ENCODE peak calls at places on chromosome 1, in nine cellular contexts. One of them, this sample, is unnamed.

GRCh38 chr1:92784051-92784638 is 763 bp downstream of the EVI5 start:
- DNase-seq in stomach: peak
- DNase-seq in NB4: peak
- DNase-seq in tibial nerve: peak
- DNase-seq in A549: peak
- DNase-seq in breast epithelium: no peak
- DNase-seq in H54: peak
- DNase-seq in IMR-90: peak
- DNase-seq in esophagus muscularis mucosa: no peak
- DNase-seq in this sample: peak

GRCh38 chr1:64479874-64480273 is 9.9 kb downstream of the CACHD1 start:
- DNase-seq in breast epithelium: no peak
- DNase-seq in H54: no peak
- DNase-seq in A549: no peak
- DNase-seq in esophagus muscularis mucosa: no peak
- DNase-seq in NB4: no peak
- DNase-seq in tibial nerve: no peak
- DNase-seq in IMR-90: no peak
- DNase-seq in stomach: no peak
- DNase-seq in this sample: no peak

GRCh38 chr1:42966688-42967609 is 8.3 kb upstream of the SLC2A1 start:
- DNase-seq in tibial nerve: no peak
- DNase-seq in IMR-90: peak
- DNase-seq in A549: peak
- DNase-seq in stomach: peak
- DNase-seq in NB4: peak
- DNase-seq in H54: peak
- DNase-seq in esophagus muscularis mucosa: no peak
- DNase-seq in breast epithelium: peak
- DNase-seq in this sample: no peak

GRCh38 chr1:212979340-212980122 is 29.2 kb downstream of the VASH2 start:
- DNase-seq in stomach: no peak
- DNase-seq in esophagus muscularis mucosa: no peak
- DNase-seq in IMR-90: no peak
- DNase-seq in H54: no peak
- DNase-seq in breast epithelium: no peak
- DNase-seq in A549: no peak
- DNase-seq in NB4: no peak
- DNase-seq in tibial nerve: no peak
- DNase-seq in this sample: no peak

GRCh38 chr1:91736999-91737615 is 148.8 kb downstream of the TGFBR3 start:
- DNase-seq in A549: peak
- DNase-seq in stomach: no peak
- DNase-seq in esophagus muscularis mucosa: no peak
- DNase-seq in IMR-90: peak
- DNase-seq in NB4: no peak
- DNase-seq in tibial nerve: no peak
- DNase-seq in breast epithelium: peak
- DNase-seq in H54: peak
- DNase-seq in this sample: no peak

GRCh38 chr1:232352956-232353355 is 277.0 kb downstream of the SIPA1L2 start:
- DNase-seq in A549: no peak
- DNase-seq in H54: no peak
- DNase-seq in breast epithelium: no peak
- DNase-seq in esophagus muscularis mucosa: no peak
- DNase-seq in NB4: no peak
- DNase-seq in tibial nerve: no peak
- DNase-seq in IMR-90: no peak
- DNase-seq in stomach: no peak
- DNase-seq in this sample: no peak

GRCh38 chr1:108512239-108513071 is 47.4 kb upstream of the EEIG2 start:
- DNase-seq in breast epithelium: no peak
- DNase-seq in esophagus muscularis mucosa: no peak
- DNase-seq in IMR-90: peak
- DNase-seq in NB4: peak
- DNase-seq in stomach: no peak
- DNase-seq in H54: no peak
- DNase-seq in tibial nerve: no peak
- DNase-seq in A549: peak
- DNase-seq in this sample: no peak

GRCh38 chr1:56576880-56577858 is 2.2 kb downstream of the PLPP3 start:
- DNase-seq in H54: peak
- DNase-seq in NB4: peak
- DNase-seq in esophagus muscularis mucosa: no peak
- DNase-seq in breast epithelium: no peak
- DNase-seq in stomach: no peak
- DNase-seq in tibial nerve: no peak
- DNase-seq in A549: peak
- DNase-seq in IMR-90: peak
- DNase-seq in this sample: no peak

GRCh38 chr1:164591858-164592257 is 32.9 kb downstream of the PBX1 start:
- DNase-seq in esophagus muscularis mucosa: no peak
- DNase-seq in stomach: no peak
- DNase-seq in breast epithelium: no peak
- DNase-seq in H54: no peak
- DNase-seq in A549: no peak
- DNase-seq in tibial nerve: no peak
- DNase-seq in IMR-90: peak
- DNase-seq in NB4: no peak
- DNase-seq in this sample: no peak

GRCh38 chr1:49552101-49552500 is 471.7 kb downstream of the AGBL4 start:
- DNase-seq in IMR-90: no peak
- DNase-seq in A549: no peak
- DNase-seq in NB4: no peak
- DNase-seq in H54: no peak
- DNase-seq in tibial nerve: no peak
- DNase-seq in breast epithelium: no peak
- DNase-seq in esophagus muscularis mucosa: no peak
- DNase-seq in stomach: no peak
- DNase-seq in this sample: no peak

GRCh38 chr1:2378956-2379732 is 12.2 kb downstream of the MORN1 start:
- DNase-seq in esophagus muscularis mucosa: no peak
- DNase-seq in H54: no peak
- DNase-seq in breast epithelium: no peak
- DNase-seq in stomach: no peak
- DNase-seq in NB4: no peak
- DNase-seq in tibial nerve: no peak
- DNase-seq in IMR-90: no peak
- DNase-seq in A549: no peak
- DNase-seq in this sample: no peak

GRCh38 chr1:8443558-8444194 is 125.8 kb downstream of the SLC45A1 start:
- DNase-seq in esophagus muscularis mucosa: no peak
- DNase-seq in breast epithelium: no peak
- DNase-seq in NB4: no peak
- DNase-seq in A549: no peak
- DNase-seq in IMR-90: no peak
- DNase-seq in H54: no peak
- DNase-seq in stomach: no peak
- DNase-seq in tibial nerve: no peak
- DNase-seq in this sample: no peak

GRCh38 chr1:7953850-7954609 is 7.5 kb upstream of the PARK7 start:
- DNase-seq in breast epithelium: peak
- DNase-seq in tibial nerve: peak
- DNase-seq in stomach: peak
- DNase-seq in esophagus muscularis mucosa: peak
- DNase-seq in NB4: peak
- DNase-seq in A549: peak
- DNase-seq in H54: no peak
- DNase-seq in IMR-90: peak
- DNase-seq in this sample: peak

GRCh38 chr1:245277276-245277675 is 122.5 kb downstream of the KIF26B start:
- DNase-seq in A549: no peak
- DNase-seq in NB4: no peak
- DNase-seq in IMR-90: no peak
- DNase-seq in stomach: peak
- DNase-seq in breast epithelium: no peak
- DNase-seq in H54: no peak
- DNase-seq in esophagus muscularis mucosa: peak
- DNase-seq in tibial nerve: no peak
- DNase-seq in this sample: no peak

GRCh38 chr1:94863919-94864318 is 43.8 kb downstream of the SLC44A3 start:
- DNase-seq in tibial nerve: no peak
- DNase-seq in NB4: no peak
- DNase-seq in esophagus muscularis mucosa: no peak
- DNase-seq in breast epithelium: peak
- DNase-seq in H54: peak
- DNase-seq in stomach: peak
- DNase-seq in IMR-90: peak
- DNase-seq in A549: peak
- DNase-seq in this sample: no peak

GRCh38 chr1:6784560-6785317 is 515 bp upstream of the CAMTA1 start:
- DNase-seq in H54: peak
- DNase-seq in A549: peak
- DNase-seq in tibial nerve: peak
- DNase-seq in IMR-90: peak
- DNase-seq in esophagus muscularis mucosa: peak
- DNase-seq in NB4: peak
- DNase-seq in stomach: peak
- DNase-seq in breast epithelium: peak
- DNase-seq in this sample: peak
- TF ChIP-seq POLR2A in H54: peak
- TF ChIP-seq POLR2A in A549: peak
- TF ChIP-seq POLR2A in tibial nerve: peak
- TF ChIP-seq POLR2A in IMR-90: peak
- TF ChIP-seq POLR2A in esophagus muscularis mucosa: peak
- TF ChIP-seq POLR2A in NB4: peak
- TF ChIP-seq POLR2A in stomach: no peak
- TF ChIP-seq POLR2A in breast epithelium: peak
- TF ChIP-seq POLR2A in this sample: peak

GRCh38 chr1:209803568-209803967 is 2.4 kb downstream of the IRF6 start:
- DNase-seq in A549: no peak
- DNase-seq in tibial nerve: no peak
- DNase-seq in esophagus muscularis mucosa: no peak
- DNase-seq in H54: no peak
- DNase-seq in breast epithelium: no peak
- DNase-seq in stomach: no peak
- DNase-seq in NB4: no peak
- DNase-seq in IMR-90: no peak
- DNase-seq in this sample: no peak

GRCh38 chr1:209802117-209802779 is 3.7 kb downstream of the IRF6 start:
- DNase-seq in A549: no peak
- DNase-seq in stomach: peak
- DNase-seq in esophagus muscularis mucosa: no peak
- DNase-seq in breast epithelium: no peak
- DNase-seq in IMR-90: no peak
- DNase-seq in NB4: no peak
- DNase-seq in tibial nerve: no peak
- DNase-seq in H54: no peak
- DNase-seq in this sample: no peak

GRCh38 chr1:209797978-209798639 is 7.8 kb downstream of the IRF6 start:
- DNase-seq in breast epithelium: peak
- DNase-seq in IMR-90: no peak
- DNase-seq in H54: no peak
- DNase-seq in tibial nerve: no peak
- DNase-seq in A549: no peak
- DNase-seq in NB4: peak
- DNase-seq in stomach: no peak
- DNase-seq in esophagus muscularis mucosa: no peak
- DNase-seq in this sample: no peak

GRCh38 chr1:209802780-209803152 is 3.2 kb downstream of the IRF6 start:
- DNase-seq in stomach: no peak
- DNase-seq in esophagus muscularis mucosa: no peak
- DNase-seq in tibial nerve: no peak
- DNase-seq in IMR-90: no peak
- DNase-seq in H54: no peak
- DNase-seq in NB4: no peak
- DNase-seq in A549: no peak
- DNase-seq in breast epithelium: no peak
- DNase-seq in this sample: no peak

GRCh38 chr1:209800984-209801834 is 4.7 kb downstream of the IRF6 start:
- DNase-seq in tibial nerve: peak
- DNase-seq in breast epithelium: no peak
- DNase-seq in NB4: no peak
- DNase-seq in A549: no peak
- DNase-seq in stomach: peak
- DNase-seq in H54: no peak
- DNase-seq in esophagus muscularis mucosa: no peak
- DNase-seq in IMR-90: peak
- DNase-seq in this sample: no peak
- TF ChIP-seq POLR2A in tibial nerve: no peak
- TF ChIP-seq POLR2A in breast epithelium: no peak
- TF ChIP-seq POLR2A in NB4: no peak
- TF ChIP-seq POLR2A in A549: no peak
- TF ChIP-seq POLR2A in stomach: no peak
- TF ChIP-seq POLR2A in H54: no peak
- TF ChIP-seq POLR2A in esophagus muscularis mucosa: no peak
- TF ChIP-seq POLR2A in IMR-90: no peak
- TF ChIP-seq POLR2A in this sample: no peak

DNA sequence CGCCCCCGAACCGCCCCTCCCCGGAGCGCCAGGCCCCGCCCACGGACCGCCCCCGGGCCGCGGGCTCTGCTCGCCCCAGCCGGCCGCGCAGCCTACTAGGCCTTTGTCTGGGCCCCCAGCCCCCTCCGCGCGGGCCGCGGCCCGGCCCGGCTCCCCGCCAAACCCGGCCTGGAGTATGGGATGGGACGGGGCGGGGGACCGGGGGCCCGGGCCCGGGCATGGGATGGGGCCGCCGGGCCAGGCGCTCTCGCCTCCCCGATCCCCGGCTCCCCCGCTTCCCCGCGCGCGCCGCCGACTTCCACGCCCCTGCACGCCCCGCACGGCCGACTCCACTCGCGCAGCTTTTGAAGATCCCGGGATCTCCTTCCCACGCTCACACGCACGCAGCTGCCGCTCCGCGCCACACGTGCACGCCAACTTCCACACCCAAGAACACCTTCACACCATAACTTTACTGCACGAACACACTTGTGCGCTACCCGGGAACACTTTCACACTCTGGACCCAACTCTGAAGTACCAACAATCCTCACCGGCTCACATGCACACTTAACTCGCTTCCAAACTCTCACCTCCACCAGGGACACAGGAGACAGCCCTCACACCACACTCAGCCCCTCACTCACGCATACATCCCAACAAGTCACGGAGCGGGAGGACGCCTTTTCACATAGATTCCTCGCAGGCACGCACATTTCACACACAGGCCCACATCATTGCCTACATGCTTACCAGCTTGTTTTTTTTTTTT is 437 bp upstream of the HSPG2 start:
- DNase-seq in IMR-90: peak
- DNase-seq in A549: peak
- DNase-seq in stomach: peak
- DNase-seq in esophagus muscularis mucosa: no peak
- DNase-seq in H54: no peak
- DNase-seq in NB4: peak
- DNase-seq in breast epithelium: peak
- DNase-seq in tibial nerve: peak
- DNase-seq in this sample: peak
- TF ChIP-seq POLR2A in IMR-90: peak
- TF ChIP-seq POLR2A in A549: no peak
- TF ChIP-seq POLR2A in stomach: no peak
- TF ChIP-seq POLR2A in esophagus muscularis mucosa: no peak
- TF ChIP-seq POLR2A in H54: no peak
- TF ChIP-seq POLR2A in NB4: no peak
- TF ChIP-seq POLR2A in breast epithelium: no peak
- TF ChIP-seq POLR2A in tibial nerve: peak
- TF ChIP-seq POLR2A in this sample: no peak

DNA sequence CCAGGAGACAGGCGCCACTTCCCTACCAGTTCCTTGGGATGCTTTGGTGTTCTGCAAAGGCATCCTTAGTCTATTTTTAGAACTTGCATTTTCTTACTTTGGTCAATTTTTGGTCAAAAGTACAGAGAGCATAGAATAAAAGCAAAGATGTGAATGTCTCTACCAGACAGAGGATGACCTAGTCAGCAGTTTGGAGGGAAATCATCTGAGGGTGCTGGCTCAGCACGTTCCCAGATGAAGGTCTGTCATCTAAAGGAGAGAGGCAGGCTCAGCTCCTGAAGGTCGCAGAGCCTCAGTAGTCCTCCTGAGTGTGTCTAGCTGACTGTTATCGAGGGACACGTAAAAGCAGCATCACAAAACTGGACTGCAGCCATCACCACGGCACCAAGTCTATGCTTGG is 15.3 kb downstream of the CHRNB2 start:
- DNase-seq in breast epithelium: no peak
- DNase-seq in tibial nerve: no peak
- DNase-seq in H54: no peak
- DNase-seq in A549: no peak
- DNase-seq in IMR-90: no peak
- DNase-seq in esophagus muscularis mucosa: no peak
- DNase-seq in NB4: no peak
- DNase-seq in stomach: no peak
- DNase-seq in this sample: no peak
- TF ChIP-seq POLR2A in breast epithelium: no peak
- TF ChIP-seq POLR2A in tibial nerve: no peak
- TF ChIP-seq POLR2A in H54: no peak
- TF ChIP-seq POLR2A in A549: no peak
- TF ChIP-seq POLR2A in IMR-90: no peak
- TF ChIP-seq POLR2A in esophagus muscularis mucosa: no peak
- TF ChIP-seq POLR2A in NB4: no peak
- TF ChIP-seq POLR2A in stomach: no peak
- TF ChIP-seq POLR2A in this sample: peak

This sample was measured in GM12891.